ENCODE peak calls at places on chromosomes 1 and 21, in eight cellular contexts. One of them, this sample, is unnamed.

GRCh38 chr1:241518447-241519307 is 878 bp downstream of the FH start:
- DNase-seq in lung: peak; percentile 32
- DNase-seq in HCT116: no peak
- DNase-seq in sigmoid colon: no peak
- DNase-seq in uterus: peak; percentile 11
- DNase-seq in left ventricle myocardium inferior: no peak
- DNase-seq in SJSA1: no peak
- DNase-seq in naive thymus-derived CD4-positive, alpha-beta T cell: peak; percentile 36
- DNase-seq in this sample: no peak

GRCh38 chr1:22711071-22711470 is 432 bp downstream of the EPHB2 start:
- DNase-seq in lung: no peak
- DNase-seq in HCT116: no peak
- DNase-seq in sigmoid colon: no peak
- DNase-seq in uterus: no peak
- DNase-seq in left ventricle myocardium inferior: no peak
- DNase-seq in SJSA1: no peak
- DNase-seq in naive thymus-derived CD4-positive, alpha-beta T cell: no peak
- DNase-seq in this sample: no peak

GRCh38 chr1:178958491-178958890 is 67.2 kb upstream of the FAM20B start:
- DNase-seq in lung: no peak
- DNase-seq in HCT116: no peak
- DNase-seq in sigmoid colon: no peak
- DNase-seq in uterus: no peak
- DNase-seq in left ventricle myocardium inferior: no peak
- DNase-seq in SJSA1: no peak
- DNase-seq in naive thymus-derived CD4-positive, alpha-beta T cell: no peak
- DNase-seq in this sample: no peak

GRCh38 chr21:29613877-29614276 is 315.2 kb downstream of the BACH1 start:
- DNase-seq in lung: no peak
- DNase-seq in HCT116: no peak
- DNase-seq in sigmoid colon: no peak
- DNase-seq in uterus: no peak
- DNase-seq in left ventricle myocardium inferior: no peak
- DNase-seq in SJSA1: no peak
- DNase-seq in naive thymus-derived CD4-positive, alpha-beta T cell: no peak
- DNase-seq in this sample: no peak

GRCh38 chr1:9890224-9890731 is 19.8 kb downstream of the CTNNBIP1 start:
- DNase-seq in lung: no peak
- DNase-seq in HCT116: peak; percentile 87
- DNase-seq in sigmoid colon: peak; percentile 85
- DNase-seq in uterus: peak; percentile 67
- DNase-seq in left ventricle myocardium inferior: peak; percentile 60
- DNase-seq in SJSA1: peak; percentile 61
- DNase-seq in naive thymus-derived CD4-positive, alpha-beta T cell: no peak
- DNase-seq in this sample: peak; percentile 62

GRCh38 chr1:40944326-40944725 is 35.2 kb upstream of the CTPS1 start:
- DNase-seq in lung: no peak
- DNase-seq in HCT116: no peak
- DNase-seq in sigmoid colon: peak; percentile 86
- DNase-seq in uterus: peak; percentile 74
- DNase-seq in left ventricle myocardium inferior: no peak
- DNase-seq in SJSA1: peak; percentile 76
- DNase-seq in naive thymus-derived CD4-positive, alpha-beta T cell: no peak
- DNase-seq in this sample: peak; percentile 64

GRCh38 chr1:220012259-220012658 is 34.0 kb downstream of the EPRS1 start:
- DNase-seq in lung: no peak
- DNase-seq in HCT116: no peak
- DNase-seq in sigmoid colon: no peak
- DNase-seq in uterus: no peak
- DNase-seq in left ventricle myocardium inferior: no peak
- DNase-seq in SJSA1: no peak
- DNase-seq in naive thymus-derived CD4-positive, alpha-beta T cell: no peak
- DNase-seq in this sample: no peak

GRCh38 chr1:234260578-234260977 is 112.7 kb upstream of the COA6 start:
- DNase-seq in lung: no peak
- DNase-seq in HCT116: no peak
- DNase-seq in sigmoid colon: no peak
- DNase-seq in uterus: no peak
- DNase-seq in left ventricle myocardium inferior: no peak
- DNase-seq in SJSA1: no peak
- DNase-seq in naive thymus-derived CD4-positive, alpha-beta T cell: no peak
- DNase-seq in this sample: no peak

GRCh38 chr1:226051356-226051755 is 11.2 kb upstream of the H3-3A start:
- DNase-seq in lung: no peak
- DNase-seq in HCT116: no peak
- DNase-seq in sigmoid colon: no peak
- DNase-seq in uterus: no peak
- DNase-seq in left ventricle myocardium inferior: no peak
- DNase-seq in SJSA1: no peak
- DNase-seq in naive thymus-derived CD4-positive, alpha-beta T cell: no peak
- DNase-seq in this sample: no peak

GRCh38 chr21:34889537-34890257 is 159.4 kb downstream of the RUNX1 start:
- DNase-seq in lung: peak; percentile 79
- DNase-seq in HCT116: no peak
- DNase-seq in sigmoid colon: peak; percentile 86
- DNase-seq in uterus: peak; percentile 36
- DNase-seq in left ventricle myocardium inferior: peak; percentile 73
- DNase-seq in SJSA1: peak; percentile 88
- DNase-seq in naive thymus-derived CD4-positive, alpha-beta T cell: peak; percentile 74
- DNase-seq in this sample: peak; percentile 66

GRCh38 chr1:191714810-191715209 is 443.5 kb upstream of the RGS18 start:
- DNase-seq in lung: no peak
- DNase-seq in HCT116: no peak
- DNase-seq in sigmoid colon: no peak
- DNase-seq in uterus: no peak
- DNase-seq in left ventricle myocardium inferior: no peak
- DNase-seq in SJSA1: no peak
- DNase-seq in naive thymus-derived CD4-positive, alpha-beta T cell: no peak
- DNase-seq in this sample: no peak

GRCh38 chr1:24186993-24187790 is at the start of gene IFNLR1:
- DNase-seq in lung: peak; percentile 51
- DNase-seq in HCT116: peak; percentile 58
- DNase-seq in sigmoid colon: no peak
- DNase-seq in uterus: no peak
- DNase-seq in left ventricle myocardium inferior: peak; percentile 50
- DNase-seq in SJSA1: no peak
- DNase-seq in naive thymus-derived CD4-positive, alpha-beta T cell: peak; percentile 43
- DNase-seq in this sample: no peak

GRCh38 chr1:89633745-89634625 is 1.1 kb downstream of the LRRC8C start:
- DNase-seq in lung: no peak
- DNase-seq in HCT116: no peak
- DNase-seq in sigmoid colon: no peak
- DNase-seq in uterus: peak; percentile 44
- DNase-seq in left ventricle myocardium inferior: no peak
- DNase-seq in SJSA1: peak; percentile 56
- DNase-seq in naive thymus-derived CD4-positive, alpha-beta T cell: no peak
- DNase-seq in this sample: no peak

GRCh38 chr1:245788269-245788668 is 633.5 kb downstream of the KIF26B start:
- DNase-seq in lung: no peak
- DNase-seq in HCT116: no peak
- DNase-seq in sigmoid colon: no peak
- DNase-seq in uterus: peak; percentile 26
- DNase-seq in left ventricle myocardium inferior: no peak
- DNase-seq in SJSA1: peak; percentile 52
- DNase-seq in naive thymus-derived CD4-positive, alpha-beta T cell: no peak
- DNase-seq in this sample: no peak

GRCh38 chr1:203491664-203492485 is 2.1 kb upstream of the OPTC start:
- DNase-seq in lung: no peak
- DNase-seq in HCT116: no peak
- DNase-seq in sigmoid colon: no peak
- DNase-seq in uterus: no peak
- DNase-seq in left ventricle myocardium inferior: no peak
- DNase-seq in SJSA1: no peak
- DNase-seq in naive thymus-derived CD4-positive, alpha-beta T cell: no peak
- DNase-seq in this sample: no peak

GRCh38 chr21:38993561-38993960 is 187.8 kb downstream of the ETS2 start:
- DNase-seq in lung: peak; percentile 78
- DNase-seq in HCT116: peak; percentile 4
- DNase-seq in sigmoid colon: peak; percentile 80
- DNase-seq in uterus: peak; percentile 73
- DNase-seq in left ventricle myocardium inferior: no peak
- DNase-seq in SJSA1: peak; percentile 86
- DNase-seq in naive thymus-derived CD4-positive, alpha-beta T cell: no peak
- DNase-seq in this sample: peak; percentile 87

GRCh38 chr1:168811213-168811612 is 82.2 kb upstream of the DPT start:
- DNase-seq in lung: no peak
- DNase-seq in HCT116: no peak
- DNase-seq in sigmoid colon: no peak
- DNase-seq in uterus: no peak
- DNase-seq in left ventricle myocardium inferior: no peak
- DNase-seq in SJSA1: no peak
- DNase-seq in naive thymus-derived CD4-positive, alpha-beta T cell: no peak
- DNase-seq in this sample: no peak

GRCh38 chr1:29542476-29543015 is 306.2 kb downstream of the PTPRU start:
- DNase-seq in lung: no peak
- DNase-seq in HCT116: no peak
- DNase-seq in sigmoid colon: peak; percentile 58
- DNase-seq in uterus: no peak
- DNase-seq in left ventricle myocardium inferior: no peak
- DNase-seq in SJSA1: no peak
- DNase-seq in naive thymus-derived CD4-positive, alpha-beta T cell: no peak
- DNase-seq in this sample: no peak

GRCh38 chr1:23194119-23194984 is 22.9 kb downstream of the HTR1D start:
- DNase-seq in lung: no peak
- DNase-seq in HCT116: no peak
- DNase-seq in sigmoid colon: no peak
- DNase-seq in uterus: no peak
- DNase-seq in left ventricle myocardium inferior: no peak
- DNase-seq in SJSA1: peak; percentile 95
- DNase-seq in naive thymus-derived CD4-positive, alpha-beta T cell: no peak
- DNase-seq in this sample: no peak

GRCh38 chr1:213057264-213058059 is 6.4 kb downstream of the RPS6KC1 start:
- DNase-seq in lung: no peak
- DNase-seq in HCT116: no peak
- DNase-seq in sigmoid colon: no peak
- DNase-seq in uterus: no peak
- DNase-seq in left ventricle myocardium inferior: no peak
- DNase-seq in SJSA1: no peak
- DNase-seq in naive thymus-derived CD4-positive, alpha-beta T cell: no peak
- DNase-seq in this sample: no peak

GRCh38 chr1:213053455-213053854 is 2.4 kb downstream of the RPS6KC1 start:
- DNase-seq in lung: no peak
- DNase-seq in HCT116: no peak
- DNase-seq in sigmoid colon: no peak
- DNase-seq in uterus: no peak
- DNase-seq in left ventricle myocardium inferior: no peak
- DNase-seq in SJSA1: no peak
- DNase-seq in naive thymus-derived CD4-positive, alpha-beta T cell: no peak
- DNase-seq in this sample: no peak

GRCh38 chr1:213055087-213055591 is 4.1 kb downstream of the RPS6KC1 start:
- DNase-seq in lung: no peak
- DNase-seq in HCT116: no peak
- DNase-seq in sigmoid colon: no peak
- DNase-seq in uterus: no peak
- DNase-seq in left ventricle myocardium inferior: no peak
- DNase-seq in SJSA1: no peak
- DNase-seq in naive thymus-derived CD4-positive, alpha-beta T cell: no peak
- DNase-seq in this sample: no peak

GRCh38 chr1:213054142-213054541 is 3.1 kb downstream of the RPS6KC1 start:
- DNase-seq in lung: no peak
- DNase-seq in HCT116: no peak
- DNase-seq in sigmoid colon: no peak
- DNase-seq in uterus: no peak
- DNase-seq in left ventricle myocardium inferior: no peak
- DNase-seq in SJSA1: no peak
- DNase-seq in naive thymus-derived CD4-positive, alpha-beta T cell: no peak
- DNase-seq in this sample: no peak

GRCh38 chr1:213055767-213056166 is 4.7 kb downstream of the RPS6KC1 start:
- DNase-seq in lung: no peak
- DNase-seq in HCT116: no peak
- DNase-seq in sigmoid colon: no peak
- DNase-seq in uterus: no peak
- DNase-seq in left ventricle myocardium inferior: no peak
- DNase-seq in SJSA1: no peak
- DNase-seq in naive thymus-derived CD4-positive, alpha-beta T cell: no peak
- DNase-seq in this sample: no peak
- H3K27ac ChIP-seq in lung: no peak overlapping the region
- H3K27ac ChIP-seq in HCT116: no peak overlapping the region
- H3K27ac ChIP-seq in sigmoid colon: no peak overlapping the region
- H3K27ac ChIP-seq in uterus: no peak overlapping the region
- H3K27ac ChIP-seq in left ventricle myocardium inferior: no peak overlapping the region
- H3K27ac ChIP-seq in SJSA1: no peak overlapping the region
- H3K27ac ChIP-seq in naive thymus-derived CD4-positive, alpha-beta T cell: no peak overlapping the region
- H3K27ac ChIP-seq in this sample: no peak overlapping the region

DNA sequence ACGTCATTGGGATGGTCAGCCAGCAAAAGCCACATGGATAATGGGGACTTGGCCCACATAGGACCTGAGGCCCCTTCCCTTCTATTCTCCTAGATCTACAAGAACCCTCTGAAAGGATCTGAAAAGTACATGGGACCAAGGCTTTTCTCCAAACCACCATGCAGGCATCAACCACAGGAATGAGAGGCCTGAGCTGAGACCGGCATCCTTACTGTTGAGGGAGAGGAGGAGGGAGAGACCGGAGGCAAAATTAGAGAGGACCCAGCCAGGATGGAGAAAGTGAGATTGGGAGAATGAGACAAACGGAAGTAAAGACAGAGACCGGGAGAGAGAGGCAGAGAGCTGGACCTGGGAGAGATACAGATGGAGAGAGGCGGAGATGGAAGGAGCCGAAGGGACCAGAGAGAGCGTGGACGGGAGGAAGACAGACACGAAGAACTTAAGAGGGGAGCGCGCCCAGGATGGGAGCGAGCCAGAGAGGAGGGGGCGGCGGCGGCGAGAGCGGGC is 281.6 kb downstream of the RRAGC start:
- DNase-seq in lung: no peak
- DNase-seq in HCT116: no peak
- DNase-seq in sigmoid colon: peak; percentile 38
- DNase-seq in uterus: no peak
- DNase-seq in left ventricle myocardium inferior: no peak
- DNase-seq in SJSA1: no peak
- DNase-seq in naive thymus-derived CD4-positive, alpha-beta T cell: no peak
- DNase-seq in this sample: no peak
- H3K4me3 ChIP-seq in lung: no peak overlapping the region
- H3K4me3 ChIP-seq in HCT116: no peak overlapping the region
- H3K4me3 ChIP-seq in sigmoid colon: no peak overlapping the region
- H3K4me3 ChIP-seq in uterus: no peak overlapping the region
- H3K4me3 ChIP-seq in left ventricle myocardium inferior: peak overlapping the region; percentile 41
- H3K4me3 ChIP-seq in SJSA1: no peak overlapping the region
- H3K4me3 ChIP-seq in naive thymus-derived CD4-positive, alpha-beta T cell: no peak overlapping the region
- H3K4me3 ChIP-seq in this sample: no peak overlapping the region

GRCh38 chr1:3064296-3064850 is 4.6 kb upstream of the PRDM16 start:
- DNase-seq in lung: no peak
- DNase-seq in HCT116: no peak
- DNase-seq in sigmoid colon: peak; percentile 56
- DNase-seq in uterus: no peak
- DNase-seq in left ventricle myocardium inferior: no peak
- DNase-seq in SJSA1: no peak
- DNase-seq in naive thymus-derived CD4-positive, alpha-beta T cell: no peak
- DNase-seq in this sample: no peak
- H3K27me3 ChIP-seq in lung: peaks cover 5% of the 10 kb centered on the region
- H3K27me3 ChIP-seq in HCT116: no peaks in the 10 kb centered on the region
- H3K27me3 ChIP-seq in sigmoid colon: peaks cover 70% of the 10 kb centered on the region
- H3K27me3 ChIP-seq in uterus: peaks cover 64% of the 10 kb centered on the region
- H3K27me3 ChIP-seq in left ventricle myocardium inferior: peaks cover 83% of the 10 kb centered on the region
- H3K27me3 ChIP-seq in SJSA1: peaks cover 18% of the 10 kb centered on the region
- H3K27me3 ChIP-seq in naive thymus-derived CD4-positive, alpha-beta T cell: no peaks in the 10 kb centered on the region
- H3K27me3 ChIP-seq in this sample: peaks cover 29% of the 10 kb centered on the region

DNA sequence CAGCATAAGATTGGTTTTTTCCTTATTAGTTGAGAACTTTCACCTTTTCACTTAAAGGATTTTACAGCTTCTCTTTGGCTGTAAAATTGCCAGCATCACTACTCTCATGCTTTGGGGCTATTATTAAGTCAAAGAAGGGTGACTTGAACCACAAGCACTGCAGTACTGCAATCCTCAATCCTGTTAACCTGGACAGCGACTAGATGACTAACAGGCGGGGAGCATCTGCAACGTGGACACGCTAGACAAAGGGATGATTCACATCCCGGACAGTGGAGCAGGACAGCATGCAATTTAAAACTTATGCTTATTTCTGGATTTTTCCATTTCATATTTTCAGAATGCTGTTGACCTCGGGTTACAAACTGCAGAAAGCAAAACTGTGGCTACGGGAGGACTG is 8.1 kb downstream of the ARV1 start:
- DNase-seq in lung: no peak
- DNase-seq in HCT116: no peak
- DNase-seq in sigmoid colon: no peak
- DNase-seq in uterus: no peak
- DNase-seq in left ventricle myocardium inferior: no peak
- DNase-seq in SJSA1: peak; percentile 17
- DNase-seq in naive thymus-derived CD4-positive, alpha-beta T cell: no peak
- DNase-seq in this sample: no peak
- H3K27ac ChIP-seq in lung: no peak overlapping the region
- H3K27ac ChIP-seq in HCT116: no peak overlapping the region
- H3K27ac ChIP-seq in sigmoid colon: no peak overlapping the region
- H3K27ac ChIP-seq in uterus: no peak overlapping the region
- H3K27ac ChIP-seq in left ventricle myocardium inferior: no peak overlapping the region
- H3K27ac ChIP-seq in SJSA1: no peak overlapping the region
- H3K27ac ChIP-seq in naive thymus-derived CD4-positive, alpha-beta T cell: no peak overlapping the region
- H3K27ac ChIP-seq in this sample: no peak overlapping the region

This sample was measured in right atrium auricular region.